ENCODE peak calls at places on chromosome 21, in six cellular contexts. Q is GM23338, V is left ventricle myocardium inferior, O is transverse colon, E is spleen, P is foreskin fibroblast. L is an unnamed sample.

GRCh38 chr21:46069166-46069565 is 28.7 kb upstream of the COL6A2 start:
- DNase-seq in Q (no peak), V (no peak), O (no peak), E (no peak), P (no peak), L (no peak)

GRCh38 chr21:25456672-25457071 is 150.6 kb downstream of the MRPL39 start:
- DNase-seq in Q (no peak), V (no peak), O (no peak), E (no peak), P (no peak), L (peak; percentile 5)

GRCh38 chr21:45033791-45034555 is 40.4 kb upstream of the ADARB1 start:
- DNase-seq in Q (no peak), V (no peak), O (no peak), E (no peak), P (peak; percentile 61), L (peak; percentile 68)

GRCh38 chr21:46159390-46159789 is 4.0 kb upstream of the FTCD start:
- DNase-seq in Q (no peak), V (no peak), O (peak; percentile 6), E (no peak), P (no peak), L (no peak)

GRCh38 chr21:27206368-27206982 is 239.6 kb upstream of the ADAMTS5 start:
- DNase-seq in Q (peak; percentile 77), V (no peak), O (no peak), E (no peak), P (peak; percentile 9), L (no peak)

GRCh38 chr21:28142692-28143091 is 850.0 kb downstream of the LTN1 start:
- DNase-seq in Q (no peak), V (no peak), O (no peak), E (no peak), P (peak; percentile 69), L (peak; percentile 59)

GRCh38 chr21:35940074-35940927 is 120.0 kb downstream of the SETD4 start:
- DNase-seq in Q (peak; percentile 80), V (no peak), O (peak; percentile 35), E (no peak), P (peak; percentile 74), L (peak; percentile 86)

GRCh38 chr21:45769896-45770295 is 126.4 kb downstream of the PCBP3 start:
- DNase-seq in Q (no peak), V (no peak), O (no peak), E (peak; percentile 65), P (no peak), L (no peak)

GRCh38 chr21:17105972-17106371 is 406.9 kb upstream of the CXADR start:
- DNase-seq in Q (no peak), V (no peak), O (no peak), E (no peak), P (no peak), L (peak; percentile 3)

GRCh38 chr21:44349847-44350772 is 3.3 kb upstream of the TRPM2 start:
- DNase-seq in Q (peak; percentile 62), V (no peak), O (no peak), E (no peak), P (no peak), L (no peak)

GRCh38 chr21:25885880-25886279 is 151.1 kb downstream of the GABPA start:
- DNase-seq in Q (no peak), V (no peak), O (no peak), E (no peak), P (no peak), L (peak; percentile 36)

GRCh38 chr21:17987328-17987727 is 168.2 kb upstream of the C21orf91 start:
- DNase-seq in Q (no peak), V (no peak), O (no peak), E (no peak), P (no peak), L (no peak)

GRCh38 chr21:21845901-21846396 is 847.7 kb downstream of the NCAM2 start:
- DNase-seq in Q (no peak), V (no peak), O (no peak), E (no peak), P (no peak), L (no peak)

GRCh38 chr21:45511661-45512431 is 30.4 kb downstream of the SLC19A1 start:
- DNase-seq in Q (no peak), V (peak; percentile 10), O (no peak), E (peak; percentile 75), P (no peak), L (no peak)

GRCh38 chr21:46005081-46005480 is 23.5 kb downstream of the COL6A1 start:
- DNase-seq in Q (no peak), V (peak; percentile 10), O (no peak), E (no peak), P (no peak), L (no peak)

GRCh38 chr21:45347048-45347711 is 57.8 kb upstream of the COL18A1 start:
- DNase-seq in Q (peak; percentile 76), V (no peak), O (no peak), E (no peak), P (no peak), L (no peak)

GRCh38 chr21:14762734-14763694 is 216.9 kb upstream of the SAMSN1 start:
- DNase-seq in Q (no peak), V (no peak), O (no peak), E (no peak), P (no peak), L (no peak)

GRCh38 chr21:45018131-45019075 is 56.0 kb upstream of the ADARB1 start:
- DNase-seq in Q (no peak), V (peak; percentile 37), O (peak; percentile 9), E (peak; percentile 68), P (no peak), L (no peak)

GRCh38 chr21:37842163-37842919 is 73.9 kb downstream of the KCNJ6 start:
- DNase-seq in Q (no peak), V (no peak), O (no peak), E (no peak), P (no peak), L (no peak)

GRCh38 chr21:46626536-46627302 is 8.8 kb upstream of the PRMT2 start:
- DNase-seq in Q (peak; percentile 24), V (no peak), O (no peak), E (no peak), P (no peak), L (no peak)

GRCh38 chr21:45224189-45224938 is 63.3 kb downstream of the POFUT2 start:
- DNase-seq in Q (no peak), V (no peak), O (peak; percentile 42), E (no peak), P (no peak), L (no peak)

GRCh38 chr21:25079053-25079452 is 528.2 kb downstream of the MRPL39 start:
- DNase-seq in Q (no peak), V (no peak), O (no peak), E (no peak), P (no peak), L (no peak)

GRCh38 chr21:45536301-45537081 is 5.7 kb downstream of the SLC19A1 start:
- DNase-seq in Q (no peak), V (peak; percentile 12), O (peak; percentile 6), E (peak; percentile 75), P (no peak), L (no peak)

GRCh38 chr21:35920428-35920827 is 139.9 kb downstream of the SETD4 start:
- DNase-seq in Q (no peak), V (no peak), O (no peak), E (no peak), P (no peak), L (no peak)

GRCh38 chr21:44958471-44959191 is 18.8 kb downstream of the SLX9 start:
- DNase-seq in Q (no peak), V (peak; percentile 85), O (peak; percentile 55), E (peak; percentile 78), P (peak; percentile 18), L (peak; percentile 88)

GRCh38 chr21:17793675-17794123 is 25.5 kb downstream of the C21orf91 start:
- DNase-seq in Q (no peak), V (no peak), O (no peak), E (no peak), P (peak; percentile 10), L (no peak)

GRCh38 chr21:44966135-44967081 is 26.6 kb downstream of the SLX9 start:
- DNase-seq in Q (no peak), V (peak; percentile 75), O (no peak), E (no peak), P (no peak), L (peak; percentile 10)

GRCh38 chr21:38386967-38387366 is 111.3 kb downstream of the ERG start:
- DNase-seq in Q (no peak), V (no peak), O (no peak), E (no peak), P (no peak), L (peak; percentile 9)

GRCh38 chr21:44764319-44765230 is 37.0 kb downstream of the UBE2G2 start:
- DNase-seq in Q (no peak), V (no peak), O (no peak), E (peak; percentile 62), P (no peak), L (no peak)

GRCh38 chr21:17513214-17514123 is 626 bp downstream of the CXADR start:
- DNase-seq in Q (peak; percentile 52), V (no peak), O (peak; percentile 44), E (peak; percentile 77), P (no peak), L (peak; percentile 42)

GRCh38 chr21:43782741-43783700 is 6.4 kb upstream of the RRP1 start:
- DNase-seq in Q (no peak), V (no peak), O (no peak), E (no peak), P (no peak), L (no peak)

DNA sequence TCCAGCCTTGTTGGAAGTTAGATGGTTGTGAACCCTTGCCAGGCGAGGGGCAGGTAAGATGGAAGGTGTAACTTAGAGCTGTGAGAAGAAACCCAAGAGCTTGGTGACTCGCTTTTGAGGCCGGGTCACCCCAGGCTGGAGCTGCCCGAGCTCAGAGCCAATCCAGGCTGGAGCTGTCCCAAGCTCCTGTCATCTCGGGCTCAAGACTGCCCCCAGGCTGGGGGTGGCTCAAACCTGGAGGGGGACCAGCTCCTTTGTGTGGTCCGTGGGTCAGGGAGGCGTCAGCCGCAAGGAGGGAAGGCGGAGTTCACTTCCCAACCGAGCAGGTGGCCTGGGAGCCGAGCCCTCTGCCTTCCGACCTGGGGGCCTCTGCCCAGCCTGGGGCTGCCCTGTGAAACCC is 2.0 kb downstream of the HUNK start:
- DNase-seq in Q (peak; percentile 55), V (no peak), O (peak; percentile 26), E (peak; percentile 64), P (no peak), L (no peak)
- H3K4me3 ChIP-seq in Q (peak overlapping the region; percentile 85), V (peak overlapping the region; percentile 72), O (no peak overlapping the region), E (no peak overlapping the region), P (no peak overlapping the region), L (no peak overlapping the region)

GRCh38 chr21:41593784-41594138 is 85.8 kb upstream of the TMPRSS2 start:
- DNase-seq in Q (no peak), V (no peak), O (no peak), E (no peak), P (no peak), L (no peak)
- TF ChIP-seq CTCF in Q (no peak), V (no peak), O (no peak), E (no peak), P (no peak), L (no peak)

GRCh38 chr21:29670228-29670627 is 269.6 kb downstream of the GRIK1 start:
- DNase-seq in Q (no peak), V (no peak), O (no peak), E (no peak), P (no peak), L (no peak)
- H3K4me3 ChIP-seq in Q (no peak overlapping the region), V (no peak overlapping the region), O (no peak overlapping the region), E (no peak overlapping the region), P (no peak overlapping the region), L (no peak overlapping the region)

DNA sequence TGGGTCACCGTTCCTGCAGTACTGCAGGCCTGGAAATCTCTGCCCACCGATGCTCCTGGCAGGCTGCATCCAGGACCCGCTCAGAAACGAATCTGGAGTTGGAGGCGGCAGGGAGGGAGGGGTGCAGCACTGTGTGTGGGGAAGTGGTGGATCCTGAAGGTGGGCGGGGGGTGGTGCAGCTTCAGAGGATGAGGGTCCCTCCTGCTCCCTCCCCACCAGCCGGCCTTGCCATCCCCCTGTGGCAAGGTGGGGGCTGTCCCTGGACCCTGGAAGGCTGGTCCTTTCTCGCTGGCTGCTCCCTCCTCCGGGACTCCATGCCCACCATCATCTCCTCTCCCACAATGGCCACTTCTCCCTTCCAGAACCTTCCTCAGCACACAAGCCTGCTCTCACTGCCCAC is 60.4 kb downstream of the B3GALT5 start:
- DNase-seq in Q (no peak), V (no peak), O (no peak), E (no peak), P (no peak), L (no peak)
- TF ChIP-seq CTCF in Q (no peak), V (no peak), O (no peak), E (no peak), P (no peak), L (no peak)

L was measured in fibroblast of pulmonary artery.